ENCODE peak calls at places on chromosomes 12 and 14, in six cellular contexts. One of them, this sample, is unnamed.

GRCh38 chr12:27865421-27865820 is 85.4 kb upstream of the MANSC4 start:
- DNase-seq in neural progenitor cell: no peak
- DNase-seq in tibial nerve: no peak
- DNase-seq in upper lobe of right lung: no peak
- DNase-seq in effector memory CD4-positive, alpha-beta T cell: no peak
- DNase-seq in mesenchymal stem cell: peak
- DNase-seq in this sample: no peak

GRCh38 chr12:102120886-102121285 is 903 bp downstream of the PARPBP start:
- DNase-seq in neural progenitor cell: peak
- DNase-seq in effector memory CD4-positive, alpha-beta T cell: no peak
- DNase-seq in mesenchymal stem cell: peak
- DNase-seq in upper lobe of right lung: no peak
- DNase-seq in tibial nerve: no peak
- DNase-seq in this sample: no peak

GRCh38 chr12:49365542-49365941 is 1.7 kb upstream of the SPATS2 start:
- DNase-seq in effector memory CD4-positive, alpha-beta T cell: no peak
- DNase-seq in neural progenitor cell: no peak
- DNase-seq in upper lobe of right lung: no peak
- DNase-seq in mesenchymal stem cell: peak
- DNase-seq in tibial nerve: no peak
- DNase-seq in this sample: no peak

GRCh38 chr12:80777587-80777986 is 60.9 kb downstream of the MYF5 start:
- DNase-seq in mesenchymal stem cell: no peak
- DNase-seq in tibial nerve: no peak
- DNase-seq in neural progenitor cell: no peak
- DNase-seq in effector memory CD4-positive, alpha-beta T cell: no peak
- DNase-seq in upper lobe of right lung: no peak
- DNase-seq in this sample: no peak

GRCh38 chr12:108634225-108634795 is 616 bp upstream of the SELPLG start:
- DNase-seq in neural progenitor cell: no peak
- DNase-seq in mesenchymal stem cell: no peak
- DNase-seq in effector memory CD4-positive, alpha-beta T cell: peak
- DNase-seq in upper lobe of right lung: no peak
- DNase-seq in tibial nerve: no peak
- DNase-seq in this sample: peak

GRCh38 chr12:65857875-65858274 is 33.6 kb downstream of the HMGA2 start:
- DNase-seq in upper lobe of right lung: no peak
- DNase-seq in mesenchymal stem cell: no peak
- DNase-seq in effector memory CD4-positive, alpha-beta T cell: no peak
- DNase-seq in tibial nerve: no peak
- DNase-seq in neural progenitor cell: no peak
- DNase-seq in this sample: no peak

GRCh38 chr12:52722680-52723079 is 19.4 kb upstream of the KRT77 start:
- DNase-seq in neural progenitor cell: no peak
- DNase-seq in mesenchymal stem cell: no peak
- DNase-seq in effector memory CD4-positive, alpha-beta T cell: no peak
- DNase-seq in upper lobe of right lung: no peak
- DNase-seq in tibial nerve: no peak
- DNase-seq in this sample: no peak

GRCh38 chr12:32273063-32273521 is 126.3 kb upstream of the FGD4 start:
- DNase-seq in upper lobe of right lung: no peak
- DNase-seq in mesenchymal stem cell: no peak
- DNase-seq in tibial nerve: no peak
- DNase-seq in neural progenitor cell: no peak
- DNase-seq in effector memory CD4-positive, alpha-beta T cell: no peak
- DNase-seq in this sample: no peak

GRCh38 chr12:117854339-117855012 is 114.3 kb downstream of the KSR2 start:
- DNase-seq in effector memory CD4-positive, alpha-beta T cell: no peak
- DNase-seq in neural progenitor cell: peak
- DNase-seq in mesenchymal stem cell: peak
- DNase-seq in upper lobe of right lung: no peak
- DNase-seq in tibial nerve: no peak
- DNase-seq in this sample: no peak

GRCh38 chr12:51152953-51153352 is 20.0 kb downstream of the TFCP2 start:
- DNase-seq in neural progenitor cell: no peak
- DNase-seq in tibial nerve: no peak
- DNase-seq in mesenchymal stem cell: no peak
- DNase-seq in effector memory CD4-positive, alpha-beta T cell: no peak
- DNase-seq in upper lobe of right lung: no peak
- DNase-seq in this sample: no peak

GRCh38 chr14:92471919-92472318 is 41.7 kb upstream of the RIN3 start:
- DNase-seq in neural progenitor cell: no peak
- DNase-seq in effector memory CD4-positive, alpha-beta T cell: no peak
- DNase-seq in mesenchymal stem cell: peak
- DNase-seq in upper lobe of right lung: no peak
- DNase-seq in tibial nerve: no peak
- DNase-seq in this sample: no peak

GRCh38 chr12:25504744-25505143 is 48.3 kb downstream of the LMNTD1 start:
- DNase-seq in tibial nerve: no peak
- DNase-seq in effector memory CD4-positive, alpha-beta T cell: no peak
- DNase-seq in mesenchymal stem cell: no peak
- DNase-seq in neural progenitor cell: no peak
- DNase-seq in upper lobe of right lung: no peak
- DNase-seq in this sample: no peak

GRCh38 chr12:97277030-97277429 is 185.6 kb upstream of the RMST start:
- DNase-seq in effector memory CD4-positive, alpha-beta T cell: no peak
- DNase-seq in tibial nerve: no peak
- DNase-seq in mesenchymal stem cell: no peak
- DNase-seq in neural progenitor cell: no peak
- DNase-seq in upper lobe of right lung: no peak
- DNase-seq in this sample: no peak

GRCh38 chr12:55817352-55818139 is at the start of the genes ORMDL2 and SARNP:
- DNase-seq in mesenchymal stem cell: peak
- DNase-seq in upper lobe of right lung: peak
- DNase-seq in neural progenitor cell: peak
- DNase-seq in effector memory CD4-positive, alpha-beta T cell: peak
- DNase-seq in tibial nerve: peak
- DNase-seq in this sample: peak

GRCh38 chr12:55816876-55817351 is 610 bp downstream of the SARNP start:
- DNase-seq in mesenchymal stem cell: no peak
- DNase-seq in upper lobe of right lung: no peak
- DNase-seq in tibial nerve: no peak
- DNase-seq in effector memory CD4-positive, alpha-beta T cell: no peak
- DNase-seq in neural progenitor cell: peak
- DNase-seq in this sample: no peak

GRCh38 chr12:55820679-55821078 is 2.8 kb downstream of the ORMDL2 start:
- DNase-seq in effector memory CD4-positive, alpha-beta T cell: no peak
- DNase-seq in neural progenitor cell: no peak
- DNase-seq in mesenchymal stem cell: peak
- DNase-seq in upper lobe of right lung: no peak
- DNase-seq in tibial nerve: no peak
- DNase-seq in this sample: no peak

GRCh38 chr12:55818140-55818728 is 393 bp downstream of the ORMDL2 start:
- DNase-seq in tibial nerve: no peak
- DNase-seq in mesenchymal stem cell: no peak
- DNase-seq in neural progenitor cell: no peak
- DNase-seq in upper lobe of right lung: no peak
- DNase-seq in effector memory CD4-positive, alpha-beta T cell: no peak
- DNase-seq in this sample: no peak

DNA sequence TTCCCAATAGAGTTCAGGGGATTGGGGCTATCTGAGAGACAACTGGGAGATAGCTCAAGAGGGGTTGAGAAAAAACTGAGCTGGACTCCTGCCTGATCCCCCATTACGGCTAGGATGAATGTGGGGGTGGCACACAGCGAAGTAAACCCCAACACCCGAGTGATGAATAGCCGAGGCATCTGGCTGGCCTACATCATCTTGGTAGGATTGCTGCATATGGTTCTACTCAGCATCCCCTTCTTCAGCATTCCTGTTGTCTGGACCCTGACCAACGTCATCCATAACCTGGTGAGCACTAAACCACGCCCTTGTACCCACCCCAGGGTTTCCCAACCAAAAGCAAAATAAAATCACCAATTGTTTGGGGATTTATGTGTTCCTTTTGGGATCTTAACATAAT is 1.0 kb downstream of the ORMDL2 start:
- DNase-seq in upper lobe of right lung: no peak
- DNase-seq in neural progenitor cell: no peak
- DNase-seq in effector memory CD4-positive, alpha-beta T cell: no peak
- DNase-seq in tibial nerve: no peak
- DNase-seq in mesenchymal stem cell: no peak
- DNase-seq in this sample: no peak
- H3K27ac ChIP-seq in upper lobe of right lung: peak
- H3K27ac ChIP-seq in neural progenitor cell: no peak
- H3K27ac ChIP-seq in effector memory CD4-positive, alpha-beta T cell: peak
- H3K27ac ChIP-seq in tibial nerve: peak
- H3K27ac ChIP-seq in mesenchymal stem cell: no peak
- H3K27ac ChIP-seq in this sample: no peak

GRCh38 chr14:67961676-67962075 is 142.1 kb downstream of the RAD51B start:
- DNase-seq in neural progenitor cell: no peak
- DNase-seq in effector memory CD4-positive, alpha-beta T cell: no peak
- DNase-seq in mesenchymal stem cell: no peak
- DNase-seq in upper lobe of right lung: no peak
- DNase-seq in tibial nerve: no peak
- DNase-seq in this sample: no peak

GRCh38 chr14:67963960-67964359 is 144.4 kb downstream of the RAD51B start:
- DNase-seq in upper lobe of right lung: no peak
- DNase-seq in mesenchymal stem cell: no peak
- DNase-seq in effector memory CD4-positive, alpha-beta T cell: no peak
- DNase-seq in tibial nerve: no peak
- DNase-seq in neural progenitor cell: no peak
- DNase-seq in this sample: no peak

GRCh38 chr14:67962215-67962644 is 142.7 kb downstream of the RAD51B start:
- DNase-seq in mesenchymal stem cell: no peak
- DNase-seq in upper lobe of right lung: no peak
- DNase-seq in tibial nerve: no peak
- DNase-seq in neural progenitor cell: no peak
- DNase-seq in effector memory CD4-positive, alpha-beta T cell: no peak
- DNase-seq in this sample: no peak

GRCh38 chr14:67964391-67964812 is 144.8 kb downstream of the RAD51B start:
- DNase-seq in neural progenitor cell: no peak
- DNase-seq in mesenchymal stem cell: peak
- DNase-seq in upper lobe of right lung: no peak
- DNase-seq in tibial nerve: no peak
- DNase-seq in effector memory CD4-positive, alpha-beta T cell: no peak
- DNase-seq in this sample: no peak

DNA sequence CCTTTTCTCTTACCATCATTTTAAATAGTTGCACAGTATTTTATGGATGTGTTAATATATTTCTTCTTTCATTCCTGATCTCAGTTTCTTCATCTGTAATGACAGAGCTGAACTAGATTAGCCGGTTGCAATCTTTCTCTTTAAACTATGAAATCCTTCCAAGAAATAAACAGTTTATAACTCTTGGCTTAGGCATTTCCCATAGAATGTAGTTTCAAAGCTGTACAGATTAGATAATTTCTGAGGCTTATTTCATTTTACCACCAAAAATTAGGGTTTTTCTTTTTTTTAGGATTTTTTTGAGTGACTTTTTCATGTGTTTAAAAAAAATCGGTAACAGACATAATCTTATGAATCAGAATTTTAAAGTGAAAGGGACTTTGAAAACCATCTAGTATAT is 144.0 kb downstream of the RAD51B start:
- DNase-seq in mesenchymal stem cell: no peak
- DNase-seq in tibial nerve: no peak
- DNase-seq in neural progenitor cell: no peak
- DNase-seq in upper lobe of right lung: no peak
- DNase-seq in effector memory CD4-positive, alpha-beta T cell: no peak
- DNase-seq in this sample: no peak
- H3K4me3 ChIP-seq in mesenchymal stem cell: no peak
- H3K4me3 ChIP-seq in tibial nerve: no peak
- H3K4me3 ChIP-seq in neural progenitor cell: no peak
- H3K4me3 ChIP-seq in upper lobe of right lung: peak
- H3K4me3 ChIP-seq in effector memory CD4-positive, alpha-beta T cell: no peak
- H3K4me3 ChIP-seq in this sample: no peak

GRCh38 chr14:69629225-69630127 is 18.1 kb downstream of the SUSD6 start:
- DNase-seq in mesenchymal stem cell: no peak
- DNase-seq in tibial nerve: no peak
- DNase-seq in effector memory CD4-positive, alpha-beta T cell: no peak
- DNase-seq in upper lobe of right lung: no peak
- DNase-seq in neural progenitor cell: peak
- DNase-seq in this sample: no peak

GRCh38 chr14:69625299-69626131 is 14.1 kb downstream of the SUSD6 start:
- DNase-seq in tibial nerve: peak
- DNase-seq in upper lobe of right lung: peak
- DNase-seq in neural progenitor cell: no peak
- DNase-seq in effector memory CD4-positive, alpha-beta T cell: peak
- DNase-seq in mesenchymal stem cell: peak
- DNase-seq in this sample: no peak

GRCh38 chr14:69620981-69621380 is 9.6 kb downstream of the SUSD6 start:
- DNase-seq in upper lobe of right lung: no peak
- DNase-seq in mesenchymal stem cell: no peak
- DNase-seq in effector memory CD4-positive, alpha-beta T cell: no peak
- DNase-seq in tibial nerve: no peak
- DNase-seq in neural progenitor cell: no peak
- DNase-seq in this sample: no peak

GRCh38 chr14:69624131-69624530 is 12.7 kb downstream of the SUSD6 start:
- DNase-seq in tibial nerve: no peak
- DNase-seq in mesenchymal stem cell: no peak
- DNase-seq in effector memory CD4-positive, alpha-beta T cell: no peak
- DNase-seq in neural progenitor cell: no peak
- DNase-seq in upper lobe of right lung: no peak
- DNase-seq in this sample: no peak

DNA sequence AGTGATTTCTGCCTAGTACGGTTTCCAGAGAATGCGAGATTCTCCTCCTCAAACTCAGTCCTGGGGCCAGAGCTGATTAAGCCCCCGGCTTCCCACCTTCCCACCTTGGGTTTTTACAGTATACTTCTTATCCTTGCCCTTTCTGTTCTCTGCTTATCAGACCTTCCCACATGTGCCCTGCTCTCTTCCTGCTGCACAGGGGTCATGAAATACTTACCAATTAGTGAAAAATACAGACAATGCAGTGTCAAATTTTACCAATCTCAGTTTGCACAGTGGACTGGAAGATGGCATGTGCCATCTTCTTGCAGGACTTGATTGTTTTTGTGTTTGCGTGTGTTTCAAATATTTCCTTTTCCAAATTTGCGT is 14.7 kb downstream of the SUSD6 start:
- DNase-seq in effector memory CD4-positive, alpha-beta T cell: no peak
- DNase-seq in mesenchymal stem cell: no peak
- DNase-seq in tibial nerve: no peak
- DNase-seq in neural progenitor cell: no peak
- DNase-seq in upper lobe of right lung: no peak
- DNase-seq in this sample: no peak
- H3K27ac ChIP-seq in effector memory CD4-positive, alpha-beta T cell: peak
- H3K27ac ChIP-seq in mesenchymal stem cell: no peak
- H3K27ac ChIP-seq in tibial nerve: no peak
- H3K27ac ChIP-seq in neural progenitor cell: no peak
- H3K27ac ChIP-seq in upper lobe of right lung: peak
- H3K27ac ChIP-seq in this sample: no peak

GRCh38 chr12:92929957-92930356 is 862 bp upstream of the EEA1 start:
- DNase-seq in upper lobe of right lung: no peak
- DNase-seq in mesenchymal stem cell: no peak
- DNase-seq in neural progenitor cell: no peak
- DNase-seq in effector memory CD4-positive, alpha-beta T cell: no peak
- DNase-seq in tibial nerve: peak
- DNase-seq in this sample: no peak

GRCh38 chr12:92928431-92928961 is 599 bp downstream of the EEA1 start:
- DNase-seq in mesenchymal stem cell: peak
- DNase-seq in tibial nerve: peak
- DNase-seq in effector memory CD4-positive, alpha-beta T cell: peak
- DNase-seq in upper lobe of right lung: no peak
- DNase-seq in neural progenitor cell: no peak
- DNase-seq in this sample: peak

GRCh38 chr12:92927436-92928116 is 1.5 kb downstream of the EEA1 start:
- DNase-seq in neural progenitor cell: peak
- DNase-seq in mesenchymal stem cell: peak
- DNase-seq in effector memory CD4-positive, alpha-beta T cell: no peak
- DNase-seq in upper lobe of right lung: no peak
- DNase-seq in tibial nerve: no peak
- DNase-seq in this sample: no peak

GRCh38 chr12:92928962-92929915 is at the start of gene EEA1:
- DNase-seq in upper lobe of right lung: peak
- DNase-seq in tibial nerve: peak
- DNase-seq in neural progenitor cell: peak
- DNase-seq in mesenchymal stem cell: peak
- DNase-seq in effector memory CD4-positive, alpha-beta T cell: peak
- DNase-seq in this sample: peak

GRCh38 chr12:92930421-92930820 is 1.3 kb upstream of the EEA1 start:
- DNase-seq in tibial nerve: no peak
- DNase-seq in effector memory CD4-positive, alpha-beta T cell: no peak
- DNase-seq in mesenchymal stem cell: no peak
- DNase-seq in upper lobe of right lung: no peak
- DNase-seq in neural progenitor cell: no peak
- DNase-seq in this sample: no peak
- H3K4me3 ChIP-seq in tibial nerve: no peak
- H3K4me3 ChIP-seq in effector memory CD4-positive, alpha-beta T cell: no peak
- H3K4me3 ChIP-seq in mesenchymal stem cell: no peak
- H3K4me3 ChIP-seq in upper lobe of right lung: peak
- H3K4me3 ChIP-seq in neural progenitor cell: no peak
- H3K4me3 ChIP-seq in this sample: peak

This sample was measured in suprapubic skin.